ENCODE peak calls at places on chromosomes 16 and 17, in ten cellular contexts. One of them, this sample, is unnamed. For H3K27me3, the result is how much of the 10 kb centered on the place peaks cover.

GRCh38 chr17:82937411-82938371 is 97.9 kb upstream of the ZNF750 start:
- DNase-seq in Panc1: no peak
- DNase-seq in neural progenitor cell: no peak
- DNase-seq in tibial artery: peak
- DNase-seq in uterus: peak
- DNase-seq in CD8-positive, alpha-beta memory T cell: no peak
- DNase-seq in CD8-positive, alpha-beta T cell: no peak
- DNase-seq in thoracic aorta: no peak
- DNase-seq in colonic mucosa: no peak
- DNase-seq in dorsolateral prefrontal cortex: peak
- DNase-seq in this sample: no peak

GRCh38 chr17:50708050-50709000 is 611 bp upstream of the ANKRD40 start:
- DNase-seq in colonic mucosa: no peak
- DNase-seq in CD8-positive, alpha-beta T cell: no peak
- DNase-seq in tibial artery: no peak
- DNase-seq in Panc1: no peak
- DNase-seq in uterus: no peak
- DNase-seq in dorsolateral prefrontal cortex: no peak
- DNase-seq in CD8-positive, alpha-beta memory T cell: no peak
- DNase-seq in neural progenitor cell: no peak
- DNase-seq in thoracic aorta: no peak
- DNase-seq in this sample: peak

GRCh38 chr16:68412061-68412460 is 36.2 kb downstream of the SMPD3 start:
- DNase-seq in CD8-positive, alpha-beta T cell: no peak
- DNase-seq in tibial artery: no peak
- DNase-seq in colonic mucosa: no peak
- DNase-seq in thoracic aorta: no peak
- DNase-seq in uterus: no peak
- DNase-seq in CD8-positive, alpha-beta memory T cell: no peak
- DNase-seq in neural progenitor cell: no peak
- DNase-seq in Panc1: no peak
- DNase-seq in dorsolateral prefrontal cortex: no peak
- DNase-seq in this sample: no peak

GRCh38 chr17:45293413-45294211 is 23.2 kb downstream of the MAP3K14 start:
- DNase-seq in Panc1: peak
- DNase-seq in colonic mucosa: peak
- DNase-seq in CD8-positive, alpha-beta T cell: no peak
- DNase-seq in tibial artery: peak
- DNase-seq in neural progenitor cell: no peak
- DNase-seq in dorsolateral prefrontal cortex: peak
- DNase-seq in thoracic aorta: peak
- DNase-seq in CD8-positive, alpha-beta memory T cell: no peak
- DNase-seq in uterus: peak
- DNase-seq in this sample: peak

GRCh38 chr16:64507240-64508024 is 614.4 kb downstream of the CDH11 start:
- DNase-seq in neural progenitor cell: no peak
- DNase-seq in CD8-positive, alpha-beta T cell: no peak
- DNase-seq in CD8-positive, alpha-beta memory T cell: no peak
- DNase-seq in uterus: no peak
- DNase-seq in thoracic aorta: no peak
- DNase-seq in dorsolateral prefrontal cortex: no peak
- DNase-seq in Panc1: no peak
- DNase-seq in colonic mucosa: no peak
- DNase-seq in tibial artery: no peak
- DNase-seq in this sample: peak

GRCh38 chr17:42608692-42609181 is 437 bp downstream of the RETREG3 start:
- DNase-seq in CD8-positive, alpha-beta memory T cell: no peak
- DNase-seq in colonic mucosa: no peak
- DNase-seq in CD8-positive, alpha-beta T cell: no peak
- DNase-seq in thoracic aorta: no peak
- DNase-seq in tibial artery: no peak
- DNase-seq in dorsolateral prefrontal cortex: no peak
- DNase-seq in neural progenitor cell: peak
- DNase-seq in uterus: no peak
- DNase-seq in Panc1: no peak
- DNase-seq in this sample: no peak

GRCh38 chr16:88730632-88731607 is 24.6 kb downstream of the CTU2 start:
- DNase-seq in thoracic aorta: no peak
- DNase-seq in dorsolateral prefrontal cortex: no peak
- DNase-seq in neural progenitor cell: no peak
- DNase-seq in uterus: no peak
- DNase-seq in tibial artery: no peak
- DNase-seq in Panc1: no peak
- DNase-seq in CD8-positive, alpha-beta memory T cell: no peak
- DNase-seq in CD8-positive, alpha-beta T cell: no peak
- DNase-seq in colonic mucosa: no peak
- DNase-seq in this sample: no peak

GRCh38 chr17:69723741-69724140 is 309.2 kb downstream of the MAP2K6 start:
- DNase-seq in Panc1: no peak
- DNase-seq in neural progenitor cell: peak
- DNase-seq in dorsolateral prefrontal cortex: no peak
- DNase-seq in uterus: no peak
- DNase-seq in colonic mucosa: no peak
- DNase-seq in CD8-positive, alpha-beta memory T cell: no peak
- DNase-seq in tibial artery: no peak
- DNase-seq in thoracic aorta: no peak
- DNase-seq in CD8-positive, alpha-beta T cell: no peak
- DNase-seq in this sample: no peak

GRCh38 chr17:76074390-76075363 is at the start of gene GALR2:
- DNase-seq in CD8-positive, alpha-beta memory T cell: no peak
- DNase-seq in neural progenitor cell: peak
- DNase-seq in colonic mucosa: no peak
- DNase-seq in uterus: no peak
- DNase-seq in thoracic aorta: no peak
- DNase-seq in Panc1: no peak
- DNase-seq in dorsolateral prefrontal cortex: no peak
- DNase-seq in tibial artery: no peak
- DNase-seq in CD8-positive, alpha-beta T cell: no peak
- DNase-seq in this sample: peak
- H3K27me3 ChIP-seq in CD8-positive, alpha-beta memory T cell: under half
- H3K27me3 ChIP-seq in neural progenitor cell: half or more
- H3K27me3 ChIP-seq in colonic mucosa: half or more
- H3K27me3 ChIP-seq in uterus: under half
- H3K27me3 ChIP-seq in thoracic aorta: under half
- H3K27me3 ChIP-seq in Panc1: under half
- H3K27me3 ChIP-seq in dorsolateral prefrontal cortex: under half
- H3K27me3 ChIP-seq in tibial artery: under half
- H3K27me3 ChIP-seq in CD8-positive, alpha-beta T cell: under half
- H3K27me3 ChIP-seq in this sample: half or more

GRCh38 chr16:85524365-85524629 is 88.8 kb upstream of the GSE1 start:
- DNase-seq in tibial artery: no peak
- DNase-seq in colonic mucosa: no peak
- DNase-seq in thoracic aorta: no peak
- DNase-seq in Panc1: no peak
- DNase-seq in dorsolateral prefrontal cortex: no peak
- DNase-seq in CD8-positive, alpha-beta memory T cell: no peak
- DNase-seq in neural progenitor cell: no peak
- DNase-seq in CD8-positive, alpha-beta T cell: no peak
- DNase-seq in uterus: no peak
- DNase-seq in this sample: no peak
- H3K27me3 ChIP-seq in tibial artery: under half
- H3K27me3 ChIP-seq in colonic mucosa: under half
- H3K27me3 ChIP-seq in thoracic aorta: under half
- H3K27me3 ChIP-seq in Panc1: under half
- H3K27me3 ChIP-seq in dorsolateral prefrontal cortex: under half
- H3K27me3 ChIP-seq in CD8-positive, alpha-beta memory T cell: under half
- H3K27me3 ChIP-seq in neural progenitor cell: under half
- H3K27me3 ChIP-seq in CD8-positive, alpha-beta T cell: under half
- H3K27me3 ChIP-seq in uterus: under half
- H3K27me3 ChIP-seq in this sample: under half

GRCh38 chr17:8084250-8084649 is 3.3 kb downstream of the ALOX12B start:
- DNase-seq in Panc1: no peak
- DNase-seq in thoracic aorta: no peak
- DNase-seq in uterus: no peak
- DNase-seq in CD8-positive, alpha-beta T cell: no peak
- DNase-seq in dorsolateral prefrontal cortex: no peak
- DNase-seq in CD8-positive, alpha-beta memory T cell: no peak
- DNase-seq in tibial artery: no peak
- DNase-seq in colonic mucosa: no peak
- DNase-seq in neural progenitor cell: no peak
- DNase-seq in this sample: no peak
- H3K27me3 ChIP-seq in Panc1: under half
- H3K27me3 ChIP-seq in thoracic aorta: under half
- H3K27me3 ChIP-seq in uterus: under half
- H3K27me3 ChIP-seq in CD8-positive, alpha-beta T cell: under half
- H3K27me3 ChIP-seq in dorsolateral prefrontal cortex: under half
- H3K27me3 ChIP-seq in CD8-positive, alpha-beta memory T cell: under half
- H3K27me3 ChIP-seq in tibial artery: under half
- H3K27me3 ChIP-seq in colonic mucosa: under half
- H3K27me3 ChIP-seq in neural progenitor cell: under half
- H3K27me3 ChIP-seq in this sample: under half

GRCh38 chr17:40115101-40115436 is 6.7 kb upstream of the MSL1 start:
- DNase-seq in tibial artery: no peak
- DNase-seq in dorsolateral prefrontal cortex: no peak
- DNase-seq in colonic mucosa: no peak
- DNase-seq in CD8-positive, alpha-beta memory T cell: no peak
- DNase-seq in uterus: no peak
- DNase-seq in Panc1: no peak
- DNase-seq in thoracic aorta: no peak
- DNase-seq in CD8-positive, alpha-beta T cell: no peak
- DNase-seq in neural progenitor cell: no peak
- DNase-seq in this sample: no peak
- H3K27me3 ChIP-seq in tibial artery: under half
- H3K27me3 ChIP-seq in dorsolateral prefrontal cortex: under half
- H3K27me3 ChIP-seq in colonic mucosa: under half
- H3K27me3 ChIP-seq in CD8-positive, alpha-beta memory T cell: under half
- H3K27me3 ChIP-seq in uterus: under half
- H3K27me3 ChIP-seq in Panc1: under half
- H3K27me3 ChIP-seq in thoracic aorta: under half
- H3K27me3 ChIP-seq in CD8-positive, alpha-beta T cell: under half
- H3K27me3 ChIP-seq in neural progenitor cell: under half
- H3K27me3 ChIP-seq in this sample: half or more

GRCh38 chr17:5770556-5771270 is 186.4 kb upstream of the NLRP1 start:
- DNase-seq in Panc1: no peak
- DNase-seq in uterus: no peak
- DNase-seq in colonic mucosa: no peak
- DNase-seq in thoracic aorta: no peak
- DNase-seq in CD8-positive, alpha-beta T cell: no peak
- DNase-seq in CD8-positive, alpha-beta memory T cell: no peak
- DNase-seq in dorsolateral prefrontal cortex: no peak
- DNase-seq in neural progenitor cell: peak
- DNase-seq in tibial artery: no peak
- DNase-seq in this sample: peak
- H3K27me3 ChIP-seq in Panc1: under half
- H3K27me3 ChIP-seq in uterus: under half
- H3K27me3 ChIP-seq in colonic mucosa: under half
- H3K27me3 ChIP-seq in thoracic aorta: under half
- H3K27me3 ChIP-seq in CD8-positive, alpha-beta T cell: under half
- H3K27me3 ChIP-seq in CD8-positive, alpha-beta memory T cell: under half
- H3K27me3 ChIP-seq in dorsolateral prefrontal cortex: half or more
- H3K27me3 ChIP-seq in neural progenitor cell: under half
- H3K27me3 ChIP-seq in tibial artery: under half
- H3K27me3 ChIP-seq in this sample: under half

GRCh38 chr17:43864161-43864706 is 17.3 kb downstream of the CD300LG start:
- DNase-seq in Panc1: no peak
- DNase-seq in neural progenitor cell: no peak
- DNase-seq in uterus: no peak
- DNase-seq in dorsolateral prefrontal cortex: no peak
- DNase-seq in thoracic aorta: no peak
- DNase-seq in CD8-positive, alpha-beta T cell: no peak
- DNase-seq in colonic mucosa: no peak
- DNase-seq in tibial artery: peak
- DNase-seq in CD8-positive, alpha-beta memory T cell: no peak
- DNase-seq in this sample: peak
- H3K27me3 ChIP-seq in Panc1: under half
- H3K27me3 ChIP-seq in neural progenitor cell: under half
- H3K27me3 ChIP-seq in uterus: under half
- H3K27me3 ChIP-seq in dorsolateral prefrontal cortex: under half
- H3K27me3 ChIP-seq in thoracic aorta: under half
- H3K27me3 ChIP-seq in CD8-positive, alpha-beta T cell: under half
- H3K27me3 ChIP-seq in colonic mucosa: under half
- H3K27me3 ChIP-seq in tibial artery: under half
- H3K27me3 ChIP-seq in CD8-positive, alpha-beta memory T cell: under half
- H3K27me3 ChIP-seq in this sample: under half

GRCh38 chr17:36816889-36817288 is 120.4 kb upstream of the LHX1 start:
- DNase-seq in colonic mucosa: no peak
- DNase-seq in CD8-positive, alpha-beta memory T cell: no peak
- DNase-seq in CD8-positive, alpha-beta T cell: no peak
- DNase-seq in neural progenitor cell: peak
- DNase-seq in Panc1: no peak
- DNase-seq in thoracic aorta: no peak
- DNase-seq in uterus: no peak
- DNase-seq in dorsolateral prefrontal cortex: peak
- DNase-seq in tibial artery: no peak
- DNase-seq in this sample: no peak
- H3K27me3 ChIP-seq in colonic mucosa: under half
- H3K27me3 ChIP-seq in CD8-positive, alpha-beta memory T cell: under half
- H3K27me3 ChIP-seq in CD8-positive, alpha-beta T cell: under half
- H3K27me3 ChIP-seq in neural progenitor cell: under half
- H3K27me3 ChIP-seq in Panc1: under half
- H3K27me3 ChIP-seq in thoracic aorta: under half
- H3K27me3 ChIP-seq in uterus: under half
- H3K27me3 ChIP-seq in dorsolateral prefrontal cortex: half or more
- H3K27me3 ChIP-seq in tibial artery: under half
- H3K27me3 ChIP-seq in this sample: under half

DNA sequence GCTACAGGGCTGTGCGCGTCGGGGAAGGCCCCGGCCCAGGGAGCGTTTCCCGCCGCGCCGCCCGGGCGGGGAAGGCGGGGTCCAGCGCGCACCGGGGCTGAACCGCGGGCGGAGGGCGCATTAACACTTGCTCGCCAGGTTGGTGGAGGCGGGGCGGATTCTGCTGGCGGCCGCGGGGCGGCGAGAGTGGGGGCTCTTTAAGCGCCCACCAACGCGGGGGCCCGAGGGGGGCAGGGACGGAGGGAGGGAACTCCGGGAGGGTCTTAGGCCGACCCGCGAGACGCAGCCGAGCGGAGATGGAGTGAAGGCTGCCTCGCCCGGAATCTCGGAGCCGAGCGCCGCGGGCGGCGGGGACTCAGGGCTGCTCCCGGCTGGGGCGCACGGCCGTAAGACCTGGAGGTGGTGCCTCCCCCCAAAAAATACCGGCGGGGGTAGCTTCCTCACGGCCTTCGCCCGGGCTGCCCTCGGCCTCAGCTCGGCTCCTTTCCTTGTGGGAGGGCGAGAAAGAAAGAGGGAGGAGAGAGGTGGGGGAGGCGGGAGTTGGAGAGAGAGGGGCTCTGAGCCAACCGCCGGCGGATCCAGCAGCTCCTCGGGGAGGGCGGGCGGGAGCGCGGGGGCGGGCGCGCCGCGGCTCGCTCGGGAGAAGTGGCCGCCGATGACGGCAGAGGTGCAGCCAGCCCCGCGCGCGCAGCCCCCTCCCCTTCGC is 415 bp upstream of the FOXF1 start:
- DNase-seq in dorsolateral prefrontal cortex: no peak
- DNase-seq in neural progenitor cell: peak
- DNase-seq in tibial artery: no peak
- DNase-seq in CD8-positive, alpha-beta T cell: no peak
- DNase-seq in CD8-positive, alpha-beta memory T cell: no peak
- DNase-seq in thoracic aorta: no peak
- DNase-seq in uterus: peak
- DNase-seq in colonic mucosa: peak
- DNase-seq in Panc1: no peak
- DNase-seq in this sample: peak
- H3K27me3 ChIP-seq in dorsolateral prefrontal cortex: half or more
- H3K27me3 ChIP-seq in neural progenitor cell: half or more
- H3K27me3 ChIP-seq in tibial artery: under half
- H3K27me3 ChIP-seq in CD8-positive, alpha-beta T cell: under half
- H3K27me3 ChIP-seq in CD8-positive, alpha-beta memory T cell: under half
- H3K27me3 ChIP-seq in thoracic aorta: under half
- H3K27me3 ChIP-seq in uterus: under half
- H3K27me3 ChIP-seq in colonic mucosa: half or more
- H3K27me3 ChIP-seq in Panc1: under half
- H3K27me3 ChIP-seq in this sample: half or more

GRCh38 chr17:18132711-18133110 is 24.2 kb downstream of the MYO15A start:
- DNase-seq in colonic mucosa: no peak
- DNase-seq in thoracic aorta: no peak
- DNase-seq in Panc1: no peak
- DNase-seq in neural progenitor cell: no peak
- DNase-seq in tibial artery: no peak
- DNase-seq in dorsolateral prefrontal cortex: no peak
- DNase-seq in uterus: no peak
- DNase-seq in CD8-positive, alpha-beta memory T cell: no peak
- DNase-seq in CD8-positive, alpha-beta T cell: no peak
- DNase-seq in this sample: no peak
- H3K27me3 ChIP-seq in colonic mucosa: under half
- H3K27me3 ChIP-seq in thoracic aorta: under half
- H3K27me3 ChIP-seq in Panc1: under half
- H3K27me3 ChIP-seq in neural progenitor cell: under half
- H3K27me3 ChIP-seq in tibial artery: under half
- H3K27me3 ChIP-seq in dorsolateral prefrontal cortex: under half
- H3K27me3 ChIP-seq in uterus: under half
- H3K27me3 ChIP-seq in CD8-positive, alpha-beta memory T cell: under half
- H3K27me3 ChIP-seq in CD8-positive, alpha-beta T cell: under half
- H3K27me3 ChIP-seq in this sample: under half

This sample was measured in endodermal cell.